ENCODE peak calls at places on chromosomes 11 and 22, in five cellular contexts. J is body of pancreas, R is transverse colon, Z is astrocyte, A is fibroblast of pulmonary artery. B is an unnamed sample.

GRCh38 chr11:117828641-117829368 is 4.3 kb upstream of the FXYD2 start:
- DNase-seq in A (peak; percentile 54), R (peak; percentile 50), Z (peak; percentile 80), J (peak; percentile 40), B (no peak)

GRCh38 chr11:107337917-107338316 is 119.7 kb downstream of the CWF19L2 start:
- DNase-seq in R (no peak), A (no peak), Z (no peak), J (no peak), B (no peak)

GRCh38 chr11:7672960-7673723 is at the start of gene CYB5R2:
- DNase-seq in J (peak; percentile 71), R (peak; percentile 81), A (peak; percentile 58), Z (no peak), B (no peak)

GRCh38 chr22:49765951-49766350 is 61.7 kb downstream of the BRD1 start:
- DNase-seq in J (no peak), R (peak; percentile 4), Z (no peak), A (no peak), B (no peak)

GRCh38 chr11:117316197-117316961 is at the start of gene BACE1:
- DNase-seq in A (peak; percentile 86), R (peak; percentile 68), Z (peak; percentile 76), J (peak; percentile 84), B (peak; percentile 25)

GRCh38 chr11:122804161-122804560 is 34.1 kb upstream of the CRTAM start:
- DNase-seq in J (no peak), A (peak; percentile 29), R (no peak), Z (no peak), B (no peak)

GRCh38 chr11:20873054-20873453 is 203.7 kb downstream of the NELL1 start:
- DNase-seq in R (no peak), A (no peak), J (no peak), Z (no peak), B (peak; percentile 22)

GRCh38 chr11:1946812-1947480 is at the start of gene MRPL23:
- DNase-seq in R (peak; percentile 7), Z (no peak), J (no peak), A (no peak), B (no peak)

GRCh38 chr11:130653838-130654601 is 205.6 kb downstream of the ADAMTS15 start:
- DNase-seq in A (peak; percentile 82), J (peak; percentile 50), Z (peak; percentile 59), R (peak; percentile 64), B (peak; percentile 85)

GRCh38 chr11:67233584-67234190 is 32.6 kb upstream of the GRK2 start:
- DNase-seq in R (no peak), Z (no peak), J (no peak), A (no peak), B (no peak)

GRCh38 chr11:117870176-117870952 is 6.1 kb downstream of the FXYD6 start:
- DNase-seq in J (no peak), Z (no peak), A (no peak), R (no peak), B (no peak)

GRCh38 chr11:64655901-64656601 is 65.0 kb downstream of the SLC22A12 start:
- DNase-seq in J (no peak), A (peak; percentile 40), R (no peak), Z (no peak), B (no peak)

GRCh38 chr11:64960719-64961118 is 11.2 kb downstream of the MAJIN start:
- DNase-seq in R (no peak), A (no peak), J (no peak), Z (no peak), B (no peak)

GRCh38 chr11:2169001-2169370 is 2.6 kb downstream of the TH start:
- DNase-seq in A (no peak), R (no peak), J (no peak), Z (no peak), B (no peak)

GRCh38 chr11:130609121-130610035 is 160.9 kb downstream of the ADAMTS15 start:
- DNase-seq in A (peak; percentile 79), J (peak; percentile 35), R (peak; percentile 64), Z (no peak), B (no peak)

GRCh38 chr11:35347921-35348331 is 71.4 kb downstream of the SLC1A2 start:
- DNase-seq in J (no peak), R (no peak), Z (peak; percentile 29), A (no peak), B (no peak)

GRCh38 chr11:2553886-2554285 is 109.1 kb downstream of the KCNQ1 start:
- DNase-seq in A (no peak), Z (no peak), R (peak; percentile 2), J (no peak), B (no peak)

GRCh38 chr11:131748146-131749050 is 378.0 kb downstream of the NTM start:
- DNase-seq in A (peak; percentile 84), J (peak; percentile 58), Z (peak; percentile 58), R (peak; percentile 42), B (peak; percentile 15)

GRCh38 chr11:42593426-42593825 is 718.4 kb upstream of the API5 start:
- DNase-seq in A (no peak), R (no peak), J (no peak), Z (no peak), B (no peak)

GRCh38 chr11:116473236-116473769 is 299.5 kb downstream of the BUD13 start:
- DNase-seq in R (no peak), J (no peak), A (no peak), Z (no peak), B (no peak)

GRCh38 chr11:133518702-133519264 is 13.5 kb downstream of the OPCML start:
- DNase-seq in R (no peak), A (no peak), Z (no peak), J (no peak), B (no peak)

GRCh38 chr11:73321342-73322110 is 13.4 kb downstream of the ARHGEF17 start:
- DNase-seq in Z (peak; percentile 70), J (no peak), R (no peak), A (peak; percentile 70), B (no peak)

GRCh38 chr11:118215262-118215661 is 9.5 kb downstream of the JAML start:
- DNase-seq in A (no peak), Z (no peak), J (no peak), R (no peak), B (no peak)

GRCh38 chr11:122706261-122706660 is 50.7 kb downstream of the UBASH3B start:
- DNase-seq in J (no peak), Z (no peak), R (no peak), A (peak; percentile 58), B (no peak)

GRCh38 chr11:112697371-112697770 is 263.8 kb upstream of the NCAM1 start:
- DNase-seq in R (no peak), A (no peak), Z (no peak), J (no peak), B (peak; percentile 8)

GRCh38 chr11:92697461-92698314 is 271.8 kb upstream of the MTNR1B start:
- DNase-seq in R (no peak), A (no peak), Z (no peak), J (no peak), B (no peak)

DNA sequence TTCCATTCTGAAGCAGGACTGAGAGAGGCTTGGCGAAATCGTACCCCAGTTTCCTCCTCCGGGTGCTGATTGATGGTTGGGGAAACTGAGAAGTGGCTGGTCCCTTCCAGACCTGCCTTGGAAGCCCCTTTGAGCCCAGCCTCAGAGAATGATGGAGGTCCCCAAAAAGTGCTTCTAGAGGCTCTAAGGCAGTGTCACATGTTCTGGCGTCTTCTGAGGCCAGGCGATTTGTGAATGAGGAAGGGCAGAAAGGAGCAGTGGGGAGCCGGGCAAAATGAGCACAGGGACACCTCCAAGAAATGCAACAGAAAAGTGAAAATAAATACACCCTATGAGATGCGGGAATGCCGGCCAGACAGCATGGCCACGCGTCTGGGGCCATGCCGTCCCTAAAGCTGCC is 1.0 kb upstream of the LIF start:
- DNase-seq in Z (no peak), R (no peak), A (no peak), J (no peak), B (no peak)
- TF ChIP-seq CTCF in Z (no peak), R (no peak), A (no peak), J (no peak), B (no peak)

GRCh38 chr11:119380816-119381185 is 689 bp downstream of the USP2 start:
- DNase-seq in Z (no peak), R (no peak), A (no peak), J (no peak), B (no peak)
- H3K4me3 ChIP-seq in Z (peak overlapping the region; percentile 55), R (no peak overlapping the region), A (peak overlapping the region; percentile 58), J (no peak overlapping the region), B (peak overlapping the region; percentile 59)

GRCh38 chr11:128884054-128884453 is 7.1 kb upstream of the KCNJ5 start:
- DNase-seq in Z (no peak), A (no peak), R (no peak), J (no peak), B (no peak)

GRCh38 chr11:128888034-128888985 is 2.8 kb upstream of the KCNJ5 start:
- DNase-seq in Z (no peak), R (no peak), A (no peak), J (no peak), B (no peak)

GRCh38 chr11:128889657-128890213 is 1.4 kb upstream of the KCNJ5 start:
- DNase-seq in A (no peak), Z (no peak), R (no peak), J (no peak), B (no peak)

GRCh38 chr11:128884703-128885338 is 6.3 kb upstream of the KCNJ5 start:
- DNase-seq in J (peak; percentile 80), R (peak; percentile 76), Z (peak; percentile 27), A (peak; percentile 79), B (peak; percentile 74)

GRCh38 chr11:128886401-128887119 is 4.6 kb upstream of the KCNJ5 start:
- DNase-seq in Z (no peak), J (peak; percentile 77), R (peak; percentile 27), A (no peak), B (peak; percentile 44)
- TF ChIP-seq CTCF in Z (peak; percentile 11), J (peak; percentile 36), R (no peak), A (peak; percentile 9), B (peak; percentile 58)

DNA sequence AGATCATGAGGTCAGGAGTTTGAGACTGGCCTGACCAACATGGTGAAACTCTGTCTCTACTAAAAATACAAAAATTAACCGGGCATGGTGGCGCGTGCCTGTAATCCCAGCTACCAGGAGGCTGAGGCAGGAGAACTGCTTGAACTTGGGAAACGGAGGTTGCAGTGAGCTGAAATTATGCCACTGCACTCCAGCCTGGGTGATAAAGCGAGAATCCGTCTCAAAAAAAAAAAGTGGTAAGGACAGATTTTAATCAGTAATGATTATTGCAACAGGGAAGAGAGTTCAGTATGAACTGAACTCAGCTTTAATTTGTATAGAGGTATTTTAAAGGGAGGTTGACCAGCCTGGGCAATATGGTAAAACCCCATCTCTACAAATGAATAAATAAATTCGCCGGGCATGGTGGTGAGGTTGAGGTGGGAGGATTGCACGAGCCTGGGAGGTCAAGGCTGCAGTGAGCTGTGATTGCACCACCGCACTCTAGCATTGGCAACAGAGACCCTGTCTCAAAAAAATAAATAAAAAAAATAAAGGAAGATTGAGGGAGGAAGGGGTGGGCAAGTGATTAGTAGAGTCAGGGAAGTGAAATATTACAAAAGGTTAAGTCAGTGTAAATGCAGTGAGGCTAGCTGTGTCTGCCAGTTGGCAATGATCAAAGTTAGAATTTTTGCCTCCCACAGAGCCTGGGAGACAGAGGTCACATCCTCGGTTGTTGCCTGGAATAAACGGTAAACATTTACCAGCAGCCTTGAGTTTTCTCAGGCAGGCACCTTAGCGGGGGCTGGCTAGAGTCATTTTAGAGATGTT is 2.6 kb upstream of the MCM5 start:
- DNase-seq in Z (no peak), J (peak; percentile 43), R (no peak), A (peak; percentile 45), B (no peak)
- H3K4me3 ChIP-seq in Z (no peak overlapping the region), J (no peak overlapping the region), R (no peak overlapping the region), A (no peak overlapping the region), B (no peak overlapping the region)

GRCh38 chr22:45970709-45971388 is 6.1 kb downstream of the WNT7B start:
- DNase-seq in Z (peak; percentile 53), J (no peak), A (no peak), R (no peak), B (no peak)
- TF ChIP-seq CTCF in Z (no peak), J (no peak), A (no peak), R (no peak), B (no peak)

B was measured in LNCaP clone FGC.